ENCODE peak calls at places on chromosomes 1 and 21, in eight cellular contexts. G is ovary, I is tibial nerve, W is esophagus squamous epithelium, B is endothelial cell of umbilical vein, D is body of pancreas, K is heart left ventricle, C is suprapubic skin. T is an unnamed sample. For H3K4me1, the result is how much of the 10 kb centered on the place peaks cover.

GRCh38 chr1:216641669-216642460 is 81.4 kb downstream of the ESRRG start:
- DNase-seq in G (no peak), W (no peak), B (no peak), K (no peak), C (no peak), D (no peak), I (no peak), T (no peak)

GRCh38 chr1:200905411-200906052 is 10.8 kb downstream of the INAVA start:
- DNase-seq in G (no peak), W (no peak), K (no peak), I (no peak), C (no peak), B (no peak), D (no peak), T (peak)

GRCh38 chr21:41121785-41122415 is 46.1 kb upstream of the BACE2 start:
- DNase-seq in K (peak), G (peak), B (peak), D (peak), C (no peak), I (peak), W (peak), T (peak)

GRCh38 chr1:62429581-62429980 is 7.3 kb upstream of the USP1 start:
- DNase-seq in C (no peak), W (no peak), D (no peak), K (no peak), B (no peak), I (no peak), G (no peak), T (peak)

GRCh38 chr1:117572546-117572945 is 33.3 kb upstream of the TENT5C start:
- DNase-seq in K (peak), D (peak), W (no peak), I (no peak), B (no peak), G (no peak), C (peak), T (no peak)

GRCh38 chr1:44855742-44856141 is 12.7 kb upstream of the PTCH2 start:
- DNase-seq in W (no peak), I (no peak), B (no peak), D (no peak), G (no peak), C (no peak), K (no peak), T (peak)

GRCh38 chr1:241202321-241202845 is 154.6 kb downstream of the RGS7 start:
- DNase-seq in I (no peak), B (no peak), W (no peak), G (no peak), C (no peak), K (no peak), D (no peak), T (no peak)

GRCh38 chr1:85867189-85867588 is 159.0 kb upstream of the ZNHIT6 start:
- DNase-seq in B (no peak), K (no peak), I (no peak), C (no peak), G (no peak), D (no peak), W (no peak), T (no peak)

GRCh38 chr1:197285526-197286217 is 17.6 kb downstream of the CRB1 start:
- DNase-seq in K (no peak), B (no peak), I (no peak), G (no peak), W (no peak), C (no peak), D (peak), T (peak)

GRCh38 chr1:210250998-210251679 is 18.5 kb downstream of the SERTAD4 start:
- DNase-seq in I (no peak), K (peak), C (peak), W (no peak), B (peak), D (peak), G (peak), T (peak)

GRCh38 chr1:14666376-14666775 is 67.9 kb downstream of the KAZN start:
- DNase-seq in K (no peak), G (no peak), C (no peak), B (no peak), I (no peak), W (no peak), D (no peak), T (peak)

GRCh38 chr1:20153000-20153418 is 13.9 kb downstream of the PLA2G2F start:
- DNase-seq in C (peak), G (no peak), I (no peak), B (no peak), D (no peak), K (no peak), W (no peak), T (no peak)
- TF ChIP-seq CTCF in C (no peak), G (no peak), I (no peak), B (no peak), D (no peak), K (no peak), W (no peak), T (no peak)

GRCh38 chr1:203287109-203287893 is 18.0 kb upstream of the BTG2 start:
- DNase-seq in W (peak), K (peak), I (no peak), D (peak), G (peak), C (no peak), B (peak), T (no peak)

GRCh38 chr1:203287896-203288295 is 17.4 kb upstream of the BTG2 start:
- DNase-seq in I (no peak), D (no peak), B (no peak), K (no peak), C (no peak), G (peak), W (no peak), T (no peak)

GRCh38 chr1:203289982-203290260 is 15.4 kb upstream of the BTG2 start:
- DNase-seq in I (no peak), G (no peak), C (no peak), D (no peak), W (no peak), K (no peak), B (no peak), T (no peak)

GRCh38 chr1:203289281-203289981 is 15.9 kb upstream of the BTG2 start:
- DNase-seq in G (peak), I (no peak), C (no peak), B (no peak), K (peak), W (peak), D (no peak), T (no peak)

DNA sequence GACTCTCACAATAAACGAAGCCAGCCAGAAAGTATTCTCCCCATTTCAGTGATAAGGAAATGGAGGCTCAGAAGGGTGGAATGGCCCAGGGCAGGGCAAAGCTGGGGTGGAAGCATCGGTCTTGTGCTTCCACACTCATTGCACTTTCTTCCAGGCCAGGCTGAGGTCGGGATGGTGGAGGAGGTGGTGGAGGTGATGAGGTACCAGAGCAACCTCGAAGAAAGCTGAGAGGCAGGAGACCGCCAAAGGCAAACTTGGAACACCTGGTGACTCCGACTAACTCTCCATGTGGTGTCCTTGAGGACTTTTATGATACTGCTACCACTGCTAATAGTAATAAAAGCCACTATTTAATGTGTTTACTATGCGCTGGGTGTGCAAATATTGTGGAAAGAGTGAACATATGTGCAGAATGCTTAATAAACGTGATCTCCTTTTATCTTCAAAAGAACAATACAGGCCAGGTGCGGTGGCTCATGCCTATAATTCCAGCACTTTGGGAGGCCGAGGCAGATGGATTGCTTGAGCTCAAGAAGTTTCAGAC is 16.9 kb upstream of the BTG2 start:
- DNase-seq in B (no peak), D (peak), G (no peak), K (no peak), C (no peak), W (no peak), I (no peak), T (no peak)
- H3K4me1 ChIP-seq in B (under half), D (half or more), G (under half), K (half or more), C (half or more), W (half or more), I (half or more), T (under half)

GRCh38 chr1:226111109-226111864 is 48.8 kb downstream of the H3-3A start:
- DNase-seq in D (peak), C (no peak), B (no peak), G (no peak), W (no peak), I (no peak), K (no peak), T (no peak)

GRCh38 chr1:226110249-226111108 is 48.0 kb downstream of the H3-3A start:
- DNase-seq in G (peak), W (peak), B (peak), I (no peak), D (peak), C (no peak), K (peak), T (peak)

GRCh38 chr1:226107471-226108460 is 45.2 kb downstream of the H3-3A start:
- DNase-seq in I (no peak), G (no peak), W (no peak), K (no peak), B (no peak), D (no peak), C (no peak), T (no peak)

GRCh38 chr1:226108935-226109828 is 46.7 kb downstream of the H3-3A start:
- DNase-seq in C (no peak), W (no peak), B (no peak), I (no peak), K (peak), G (peak), D (peak), T (peak)

DNA sequence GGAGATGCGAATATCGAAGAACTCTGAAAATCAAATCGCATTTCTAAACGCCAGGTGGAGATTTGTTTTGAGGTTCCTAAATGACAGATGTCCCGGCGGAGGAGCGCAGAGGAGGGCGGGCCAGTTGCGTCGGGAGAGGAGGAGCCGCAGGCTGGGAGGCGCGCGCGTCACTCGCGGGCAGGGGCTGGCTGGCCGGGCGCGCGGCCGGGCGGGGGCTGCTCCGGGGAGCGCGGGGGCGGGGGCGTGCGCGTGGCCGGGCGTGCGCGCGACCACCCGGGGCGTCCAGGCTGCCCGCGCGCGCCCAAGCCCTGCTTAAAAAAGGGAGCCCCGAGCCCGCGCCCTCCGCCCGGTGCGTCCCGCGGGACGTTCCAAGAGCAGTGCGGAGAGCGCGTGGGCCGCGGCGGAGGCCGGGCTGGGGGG is 47.3 kb downstream of the H3-3A start:
- DNase-seq in G (peak), B (peak), I (peak), K (peak), W (peak), C (peak), D (peak), T (peak)
- TF ChIP-seq CTCF in G (no peak), B (no peak), I (peak), K (no peak), W (peak), C (no peak), D (no peak), T (no peak)

GRCh38 chr1:41673355-41673754 is 188.9 kb upstream of the EDN2 start:
- DNase-seq in B (no peak), W (no peak), C (no peak), K (no peak), I (no peak), D (no peak), G (no peak), T (no peak)

GRCh38 chr1:41672173-41672572 is 187.7 kb upstream of the EDN2 start:
- DNase-seq in G (no peak), W (no peak), K (no peak), C (no peak), I (no peak), D (no peak), B (no peak), T (peak)

GRCh38 chr1:41672641-41673313 is 188.3 kb upstream of the EDN2 start:
- DNase-seq in I (no peak), B (no peak), G (no peak), C (no peak), D (no peak), K (no peak), W (no peak), T (no peak)

GRCh38 chr1:41670558-41670957 is 186.1 kb upstream of the EDN2 start:
- DNase-seq in I (no peak), C (no peak), G (no peak), K (no peak), B (no peak), D (no peak), W (no peak), T (peak)

GRCh38 chr1:41671116-41671755 is 186.8 kb upstream of the EDN2 start:
- DNase-seq in I (no peak), B (no peak), C (no peak), D (no peak), W (no peak), G (no peak), K (no peak), T (no peak)
- H3K4me1 ChIP-seq in I (under half), B (under half), C (under half), D (under half), W (under half), G (under half), K (under half), T (half or more)

GRCh38 chr21:21246007-21246406 is 247.8 kb downstream of the NCAM2 start:
- DNase-seq in G (no peak), I (no peak), W (no peak), C (no peak), K (no peak), D (no peak), B (no peak), T (no peak)
- TF ChIP-seq CTCF in G (no peak), I (no peak), W (no peak), C (no peak), K (no peak), D (no peak), B (no peak), T (no peak)

GRCh38 chr1:39398278-39399010 is 93.0 kb upstream of the BMP8A start:
- DNase-seq in K (peak), D (peak), C (no peak), B (peak), I (peak), G (no peak), W (no peak), T (peak)

GRCh38 chr1:39395357-39395831 is 96.0 kb upstream of the BMP8A start:
- DNase-seq in K (no peak), B (peak), G (no peak), D (no peak), C (no peak), I (no peak), W (no peak), T (peak)

GRCh38 chr1:39397487-39397886 is 93.9 kb upstream of the BMP8A start:
- DNase-seq in B (no peak), D (no peak), K (no peak), I (no peak), W (no peak), C (no peak), G (no peak), T (no peak)

GRCh38 chr1:39394598-39394997 is 96.8 kb upstream of the BMP8A start:
- DNase-seq in K (no peak), C (no peak), D (peak), W (no peak), B (no peak), G (no peak), I (no peak), T (peak)

DNA sequence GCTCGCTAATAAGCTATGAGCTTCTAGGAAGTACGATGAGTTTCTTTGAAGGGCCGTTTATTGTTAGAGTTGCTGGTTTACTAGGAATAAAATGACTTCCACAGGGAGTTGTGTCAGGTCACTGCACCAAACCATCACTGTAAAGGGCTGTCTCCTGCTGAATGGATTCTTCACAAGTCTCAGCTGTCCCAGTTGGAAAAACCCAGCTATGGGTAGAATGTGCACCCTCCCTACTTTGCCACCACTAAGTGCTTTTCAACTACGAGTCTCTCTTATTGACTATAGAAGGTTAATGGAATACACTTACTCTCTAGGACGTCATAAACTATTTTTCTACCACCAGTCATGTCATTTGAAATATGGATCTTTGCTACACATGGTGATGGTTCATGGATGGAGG is 94.8 kb upstream of the BMP8A start:
- DNase-seq in C (no peak), W (no peak), G (no peak), I (no peak), K (no peak), B (no peak), D (no peak), T (no peak)
- H3K4me1 ChIP-seq in C (half or more), W (half or more), G (under half), I (under half), K (half or more), B (half or more), D (half or more), T (half or more)

DNA sequence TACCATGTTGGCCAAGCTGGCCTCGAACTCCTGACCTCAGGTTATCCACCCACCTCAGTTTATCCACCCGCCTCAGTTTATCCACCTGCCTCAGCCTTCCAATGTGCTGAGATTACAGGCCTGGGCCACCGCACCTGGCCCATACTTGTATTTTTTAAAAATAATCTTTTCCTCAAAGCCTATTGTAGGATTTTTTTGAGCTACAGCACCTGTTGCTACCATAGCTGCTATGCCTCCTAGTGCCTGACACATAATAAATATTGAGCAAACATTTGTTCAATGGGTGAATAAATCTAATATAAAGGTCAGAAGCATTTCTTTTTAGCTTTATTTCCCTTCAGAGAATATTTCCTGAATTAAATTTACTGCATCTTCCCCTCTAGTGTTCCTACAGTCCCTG is 15.7 kb upstream of the ACBD3 start:
- DNase-seq in I (no peak), D (no peak), W (no peak), K (no peak), B (no peak), G (no peak), C (no peak), T (no peak)
- TF ChIP-seq CTCF in I (no peak), D (no peak), W (no peak), K (no peak), B (no peak), G (no peak), C (no peak), T (no peak)

GRCh38 chr21:31479222-31479621 is 135.2 kb upstream of the TIAM1 start:
- DNase-seq in G (no peak), B (no peak), K (no peak), D (no peak), I (no peak), C (no peak), W (no peak), T (no peak)

GRCh38 chr21:31479714-31480113 is 135.7 kb upstream of the TIAM1 start:
- DNase-seq in I (no peak), W (no peak), G (no peak), K (no peak), D (no peak), B (no peak), C (no peak), T (no peak)

GRCh38 chr21:31473685-31474345 is 129.8 kb upstream of the TIAM1 start:
- DNase-seq in K (no peak), W (no peak), B (no peak), D (no peak), I (no peak), C (no peak), G (no peak), T (no peak)

GRCh38 chr21:31475223-31475622 is 131.2 kb upstream of the TIAM1 start:
- DNase-seq in B (no peak), C (no peak), D (no peak), K (no peak), I (no peak), G (no peak), W (no peak), T (no peak)

DNA sequence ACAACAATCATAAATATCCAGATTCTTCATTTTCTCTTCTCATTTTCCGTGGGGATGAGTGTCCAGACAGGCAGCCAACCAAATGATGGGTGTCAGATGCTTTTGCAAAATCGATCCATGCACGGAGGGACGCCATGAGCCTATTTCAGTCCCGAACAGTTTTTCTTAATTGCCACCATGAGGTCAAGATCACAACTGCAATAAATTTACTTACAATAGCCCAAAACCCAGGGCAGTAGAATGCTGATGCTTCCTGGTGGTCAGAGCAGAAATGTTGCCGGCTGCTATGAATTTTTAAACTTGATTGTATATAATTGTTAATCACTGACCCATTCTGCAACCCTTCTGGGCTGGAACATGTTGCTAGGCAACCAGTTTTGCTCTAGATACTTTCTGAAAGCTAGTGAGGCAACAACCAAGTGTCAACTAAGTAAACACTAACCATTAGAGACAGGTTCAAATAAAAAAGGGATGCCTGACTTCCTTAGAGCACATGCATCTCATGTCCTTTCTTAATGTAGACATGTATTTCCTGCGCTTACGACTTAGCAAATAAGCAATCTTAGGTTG is 132.6 kb upstream of the TIAM1 start:
- DNase-seq in C (no peak), I (no peak), G (no peak), W (no peak), B (no peak), D (no peak), K (no peak), T (no peak)
- H3K4me1 ChIP-seq in C (under half), I (under half), G (under half), W (under half), B (under half), D (under half), K (under half), T (under half)

GRCh38 chr1:198359024-198359653 is 181.3 kb downstream of the ATP6V1G3 start:
- DNase-seq in C (no peak), I (no peak), G (no peak), W (no peak), B (peak), D (no peak), K (no peak), T (no peak)
- TF ChIP-seq CTCF in C (no peak), I (peak), G (peak), W (peak), B (peak), D (no peak), K (peak), T (peak)